ENCODE peak calls at places on chromosomes 12 and 14, in four cellular contexts. One of them, this sample, is unnamed.

GRCh38 chr14:64438181-64438839 is 27.0 kb upstream of the AKAP5 start:
- DNase-seq in neural progenitor cell: no peak
- DNase-seq in effector memory CD4-positive, alpha-beta T cell: no peak
- DNase-seq in Panc1: no peak
- DNase-seq in this sample: peak; percentile 74

GRCh38 chr14:32738206-32738871 is 200.3 kb upstream of the NPAS3 start:
- DNase-seq in neural progenitor cell: no peak
- DNase-seq in effector memory CD4-positive, alpha-beta T cell: no peak
- DNase-seq in Panc1: no peak
- DNase-seq in this sample: no peak

GRCh38 chr14:72788972-72789728 is 104.8 kb downstream of the DPF3 start:
- DNase-seq in neural progenitor cell: no peak
- DNase-seq in effector memory CD4-positive, alpha-beta T cell: no peak
- DNase-seq in Panc1: no peak
- DNase-seq in this sample: no peak

GRCh38 chr12:3313655-3314305 is 177.2 kb upstream of the PRMT8 start:
- DNase-seq in neural progenitor cell: peak; percentile 74
- DNase-seq in effector memory CD4-positive, alpha-beta T cell: no peak
- DNase-seq in Panc1: no peak
- DNase-seq in this sample: peak; percentile 66

GRCh38 chr14:92646952-92647461 is 101.4 kb downstream of the LGMN start:
- DNase-seq in neural progenitor cell: no peak
- DNase-seq in effector memory CD4-positive, alpha-beta T cell: no peak
- DNase-seq in Panc1: no peak
- DNase-seq in this sample: peak; percentile 16

GRCh38 chr14:90820958-90821357 is 4.7 kb upstream of the TTC7B start:
- DNase-seq in neural progenitor cell: no peak
- DNase-seq in effector memory CD4-positive, alpha-beta T cell: peak; percentile 52
- DNase-seq in Panc1: no peak
- DNase-seq in this sample: no peak

GRCh38 chr12:116201908-116202307 is 75.6 kb downstream of the MED13L start:
- DNase-seq in neural progenitor cell: no peak
- DNase-seq in effector memory CD4-positive, alpha-beta T cell: no peak
- DNase-seq in Panc1: no peak
- DNase-seq in this sample: no peak

GRCh38 chr12:12803186-12803585 is 10.0 kb upstream of the DDX47 start:
- DNase-seq in neural progenitor cell: no peak
- DNase-seq in effector memory CD4-positive, alpha-beta T cell: peak; percentile 32
- DNase-seq in Panc1: no peak
- DNase-seq in this sample: peak; percentile 78

GRCh38 chr12:6962285-6963015 is 8.0 kb downstream of the PHB2 start:
- DNase-seq in neural progenitor cell: peak; percentile 25
- DNase-seq in effector memory CD4-positive, alpha-beta T cell: no peak
- DNase-seq in Panc1: no peak
- DNase-seq in this sample: peak; percentile 93

GRCh38 chr12:132337557-132337956 is 8.2 kb upstream of the GALNT9 start:
- DNase-seq in neural progenitor cell: no peak
- DNase-seq in effector memory CD4-positive, alpha-beta T cell: no peak
- DNase-seq in Panc1: no peak
- DNase-seq in this sample: no peak

GRCh38 chr14:31932675-31933074 is 144.4 kb upstream of the ARHGAP5 start:
- DNase-seq in neural progenitor cell: peak; percentile 7
- DNase-seq in effector memory CD4-positive, alpha-beta T cell: no peak
- DNase-seq in Panc1: no peak
- DNase-seq in this sample: no peak

GRCh38 chr14:75615200-75615599 is 36.8 kb downstream of the FLVCR2 start:
- DNase-seq in neural progenitor cell: no peak
- DNase-seq in effector memory CD4-positive, alpha-beta T cell: no peak
- DNase-seq in Panc1: no peak
- DNase-seq in this sample: no peak

GRCh38 chr14:102779574-102780315 is 2.5 kb downstream of the TRAF3 start:
- DNase-seq in neural progenitor cell: no peak
- DNase-seq in effector memory CD4-positive, alpha-beta T cell: no peak
- DNase-seq in Panc1: no peak
- DNase-seq in this sample: no peak

GRCh38 chr12:56020437-56021189 is at the start of gene IKZF4:
- DNase-seq in neural progenitor cell: peak; percentile 80
- DNase-seq in effector memory CD4-positive, alpha-beta T cell: no peak
- DNase-seq in Panc1: no peak
- DNase-seq in this sample: peak; percentile 72

GRCh38 chr12:25938581-25938980 is 19.9 kb upstream of the RASSF8 start:
- DNase-seq in neural progenitor cell: no peak
- DNase-seq in effector memory CD4-positive, alpha-beta T cell: no peak
- DNase-seq in Panc1: no peak
- DNase-seq in this sample: no peak

GRCh38 chr14:95305940-95306339 is 13.8 kb downstream of the CLMN start:
- DNase-seq in neural progenitor cell: no peak
- DNase-seq in effector memory CD4-positive, alpha-beta T cell: no peak
- DNase-seq in Panc1: no peak
- DNase-seq in this sample: no peak

GRCh38 chr14:41609704-41610183 is 3.1 kb downstream of the LRFN5 start:
- DNase-seq in neural progenitor cell: peak; percentile 85
- DNase-seq in effector memory CD4-positive, alpha-beta T cell: no peak
- DNase-seq in Panc1: no peak
- DNase-seq in this sample: no peak

GRCh38 chr12:82176016-82176415 is 182.2 kb downstream of the CCDC59 start:
- DNase-seq in neural progenitor cell: no peak
- DNase-seq in effector memory CD4-positive, alpha-beta T cell: no peak
- DNase-seq in Panc1: no peak
- DNase-seq in this sample: no peak

GRCh38 chr12:53754633-53755261 is 3.0 kb upstream of the CISTR start:
- DNase-seq in neural progenitor cell: no peak
- DNase-seq in effector memory CD4-positive, alpha-beta T cell: no peak
- DNase-seq in Panc1: no peak
- DNase-seq in this sample: no peak

GRCh38 chr12:49974231-49974675 is 1.5 kb downstream of the AQP6 start:
- DNase-seq in neural progenitor cell: peak; percentile 75
- DNase-seq in effector memory CD4-positive, alpha-beta T cell: no peak
- DNase-seq in Panc1: no peak
- DNase-seq in this sample: no peak

GRCh38 chr12:26845984-26846383 is 13.0 kb upstream of the ITPR2 start:
- DNase-seq in neural progenitor cell: no peak
- DNase-seq in effector memory CD4-positive, alpha-beta T cell: no peak
- DNase-seq in Panc1: no peak
- DNase-seq in this sample: peak; percentile 66

GRCh38 chr14:78254911-78255431 is 84.8 kb downstream of the NRXN3 start:
- DNase-seq in neural progenitor cell: no peak
- DNase-seq in effector memory CD4-positive, alpha-beta T cell: no peak
- DNase-seq in Panc1: no peak
- DNase-seq in this sample: no peak

GRCh38 chr14:104982548-104983230 is 2.9 kb upstream of the CLBA1 start:
- DNase-seq in neural progenitor cell: no peak
- DNase-seq in effector memory CD4-positive, alpha-beta T cell: no peak
- DNase-seq in Panc1: no peak
- DNase-seq in this sample: no peak

GRCh38 chr14:37246427-37246829 is 48.7 kb downstream of the MIPOL1 start:
- DNase-seq in neural progenitor cell: peak; percentile 65
- DNase-seq in effector memory CD4-positive, alpha-beta T cell: no peak
- DNase-seq in Panc1: no peak
- DNase-seq in this sample: no peak

GRCh38 chr12:113333877-113334785 is 778 bp downstream of the SLC8B1 start:
- DNase-seq in neural progenitor cell: no peak
- DNase-seq in effector memory CD4-positive, alpha-beta T cell: no peak
- DNase-seq in Panc1: no peak
- DNase-seq in this sample: no peak

GRCh38 chr12:22042981-22043669 is 2.9 kb upstream of the CMAS start:
- DNase-seq in neural progenitor cell: no peak
- DNase-seq in effector memory CD4-positive, alpha-beta T cell: no peak
- DNase-seq in Panc1: peak; percentile 15
- DNase-seq in this sample: peak; percentile 55

GRCh38 chr14:68248481-68249255 is 429.1 kb downstream of the RAD51B start:
- DNase-seq in neural progenitor cell: peak; percentile 77
- DNase-seq in effector memory CD4-positive, alpha-beta T cell: no peak
- DNase-seq in Panc1: no peak
- DNase-seq in this sample: no peak

GRCh38 chr12:131671871-131672270 is 39.0 kb upstream of the SFSWAP start:
- DNase-seq in neural progenitor cell: no peak
- DNase-seq in effector memory CD4-positive, alpha-beta T cell: no peak
- DNase-seq in Panc1: no peak
- DNase-seq in this sample: no peak

GRCh38 chr14:67879026-67879425 is 59.4 kb downstream of the RAD51B start:
- DNase-seq in neural progenitor cell: no peak
- DNase-seq in effector memory CD4-positive, alpha-beta T cell: no peak
- DNase-seq in Panc1: no peak
- DNase-seq in this sample: no peak

GRCh38 chr14:105075364-105076295 is 10.4 kb upstream of the GPR132 start:
- DNase-seq in neural progenitor cell: peak; percentile 74
- DNase-seq in effector memory CD4-positive, alpha-beta T cell: no peak
- DNase-seq in Panc1: no peak
- DNase-seq in this sample: no peak

GRCh38 chr12:4355843-4356327 is 23.6 kb downstream of the FGF23 start:
- DNase-seq in neural progenitor cell: peak; percentile 67
- DNase-seq in effector memory CD4-positive, alpha-beta T cell: peak; percentile 3
- DNase-seq in Panc1: peak; percentile 18
- DNase-seq in this sample: peak; percentile 77

GRCh38 chr14:22506778-22507351 is 82.2 kb downstream of the DAD1 start:
- DNase-seq in neural progenitor cell: no peak
- DNase-seq in effector memory CD4-positive, alpha-beta T cell: no peak
- DNase-seq in Panc1: no peak
- DNase-seq in this sample: no peak

GRCh38 chr12:74747305-74747704 is 209.7 kb downstream of the ATXN7L3B start:
- DNase-seq in neural progenitor cell: no peak
- DNase-seq in effector memory CD4-positive, alpha-beta T cell: no peak
- DNase-seq in Panc1: no peak
- DNase-seq in this sample: no peak

GRCh38 chr12:27821259-27821973 is 41.4 kb upstream of the MANSC4 start:
- DNase-seq in neural progenitor cell: peak; percentile 83
- DNase-seq in effector memory CD4-positive, alpha-beta T cell: no peak
- DNase-seq in Panc1: peak; percentile 84
- DNase-seq in this sample: no peak

GRCh38 chr12:11793896-11794295 is 144.4 kb downstream of the ETV6 start:
- DNase-seq in neural progenitor cell: peak; percentile 28
- DNase-seq in effector memory CD4-positive, alpha-beta T cell: no peak
- DNase-seq in Panc1: no peak
- DNase-seq in this sample: no peak
- H3K4me3 ChIP-seq in neural progenitor cell: no peak overlapping the region
- H3K4me3 ChIP-seq in effector memory CD4-positive, alpha-beta T cell: no peak overlapping the region
- H3K4me3 ChIP-seq in Panc1: no peak overlapping the region
- H3K4me3 ChIP-seq in this sample: no peak overlapping the region

GRCh38 chr12:93785262-93786010 is 108.3 kb downstream of the CRADD start:
- DNase-seq in neural progenitor cell: peak; percentile 19
- DNase-seq in effector memory CD4-positive, alpha-beta T cell: peak; percentile 15
- DNase-seq in Panc1: peak; percentile 79
- DNase-seq in this sample: peak; percentile 58
- H3K4me1 ChIP-seq in neural progenitor cell: peaks cover 10% of the 10 kb centered on the region
- H3K4me1 ChIP-seq in effector memory CD4-positive, alpha-beta T cell: peaks cover 28% of the 10 kb centered on the region
- H3K4me1 ChIP-seq in Panc1: peaks cover 27% of the 10 kb centered on the region
- H3K4me1 ChIP-seq in this sample: peaks cover 34% of the 10 kb centered on the region

GRCh38 chr12:123763093-123763492 is 992 bp downstream of the DNAH10 start:
- DNase-seq in neural progenitor cell: peak; percentile 5
- DNase-seq in effector memory CD4-positive, alpha-beta T cell: no peak
- DNase-seq in Panc1: no peak
- DNase-seq in this sample: peak; percentile 78

GRCh38 chr12:123765504-123766035 is 3.5 kb downstream of the DNAH10 start:
- DNase-seq in neural progenitor cell: no peak
- DNase-seq in effector memory CD4-positive, alpha-beta T cell: no peak
- DNase-seq in Panc1: no peak
- DNase-seq in this sample: no peak

GRCh38 chr12:123762715-123763052 is 583 bp downstream of the DNAH10 start:
- DNase-seq in neural progenitor cell: no peak
- DNase-seq in effector memory CD4-positive, alpha-beta T cell: no peak
- DNase-seq in Panc1: no peak
- DNase-seq in this sample: no peak

GRCh38 chr12:123764109-123764508 is 2.0 kb downstream of the DNAH10 start:
- DNase-seq in neural progenitor cell: no peak
- DNase-seq in effector memory CD4-positive, alpha-beta T cell: no peak
- DNase-seq in Panc1: no peak
- DNase-seq in this sample: no peak

DNA sequence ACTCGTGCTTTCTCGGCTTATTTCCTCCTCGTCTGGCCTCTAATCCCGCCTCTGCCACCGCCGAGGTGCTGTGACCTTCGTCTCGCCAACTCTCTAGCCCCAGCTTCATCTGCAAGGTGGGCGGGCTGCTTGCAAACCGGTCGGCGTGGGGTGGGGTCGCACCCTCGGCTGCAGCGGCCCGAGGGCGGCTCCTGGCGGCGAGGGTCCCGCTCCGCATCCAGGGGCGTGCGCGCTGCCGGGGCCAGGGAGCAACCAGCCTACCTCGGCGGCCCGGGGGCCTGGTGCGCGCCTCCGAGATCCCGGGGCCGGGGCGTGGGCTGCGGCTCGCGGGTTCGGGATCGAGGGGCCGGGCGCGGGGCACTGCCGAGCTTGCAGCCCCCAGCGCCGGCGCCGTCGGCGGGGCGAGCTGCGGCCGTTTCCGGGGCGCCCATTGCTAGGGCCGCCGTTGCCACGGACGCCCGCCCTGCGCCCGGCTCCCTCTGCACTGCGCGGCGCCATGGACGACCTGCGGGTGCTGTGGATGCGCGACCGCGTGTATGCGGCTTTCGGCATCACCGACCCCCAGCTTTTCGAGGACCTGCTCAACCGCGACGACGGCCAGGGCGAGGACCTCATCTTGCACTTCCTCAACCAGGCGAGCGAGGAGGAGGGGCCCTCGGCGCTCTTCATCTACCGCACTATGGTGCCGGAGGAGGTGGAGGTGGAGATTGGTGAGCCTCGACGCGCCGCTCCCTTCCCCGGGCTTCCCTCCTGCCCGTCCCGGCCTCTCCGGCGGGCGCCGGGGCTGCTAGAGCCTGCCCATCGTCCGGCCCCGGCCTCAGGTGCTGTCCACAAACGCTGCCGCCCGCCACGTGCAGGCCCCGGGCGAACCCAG is at the start of gene DNAH10:
- DNase-seq in neural progenitor cell: peak; percentile 92
- DNase-seq in effector memory CD4-positive, alpha-beta T cell: no peak
- DNase-seq in Panc1: no peak
- DNase-seq in this sample: peak; percentile 87
- H3K4me3 ChIP-seq in neural progenitor cell: peak within 1 kb of the TSS; percentile 61
- H3K4me3 ChIP-seq in effector memory CD4-positive, alpha-beta T cell: peak within 1 kb of the TSS; percentile 48
- H3K4me3 ChIP-seq in Panc1: peak within 1 kb of the TSS; percentile 44
- H3K4me3 ChIP-seq in this sample: peak within 1 kb of the TSS; percentile 84

GRCh38 chr14:55586411-55586810 is 6.4 kb downstream of the KTN1 start:
- DNase-seq in neural progenitor cell: no peak
- DNase-seq in effector memory CD4-positive, alpha-beta T cell: no peak
- DNase-seq in Panc1: no peak
- DNase-seq in this sample: no peak

GRCh38 chr14:55589171-55589570 is 9.2 kb downstream of the KTN1 start:
- DNase-seq in neural progenitor cell: no peak
- DNase-seq in effector memory CD4-positive, alpha-beta T cell: no peak
- DNase-seq in Panc1: no peak
- DNase-seq in this sample: no peak

GRCh38 chr14:55588259-55588699 is 8.3 kb downstream of the KTN1 start:
- DNase-seq in neural progenitor cell: no peak
- DNase-seq in effector memory CD4-positive, alpha-beta T cell: no peak
- DNase-seq in Panc1: no peak
- DNase-seq in this sample: no peak

GRCh38 chr14:55585854-55586253 is 5.8 kb downstream of the KTN1 start:
- DNase-seq in neural progenitor cell: no peak
- DNase-seq in effector memory CD4-positive, alpha-beta T cell: no peak
- DNase-seq in Panc1: no peak
- DNase-seq in this sample: no peak

GRCh38 chr14:55587847-55588246 is 7.8 kb downstream of the KTN1 start:
- DNase-seq in neural progenitor cell: no peak
- DNase-seq in effector memory CD4-positive, alpha-beta T cell: no peak
- DNase-seq in Panc1: no peak
- DNase-seq in this sample: no peak
- H3K4me1 ChIP-seq in neural progenitor cell: peaks cover 15% of the 10 kb centered on the region
- H3K4me1 ChIP-seq in effector memory CD4-positive, alpha-beta T cell: peaks cover 3% of the 10 kb centered on the region
- H3K4me1 ChIP-seq in Panc1: peaks cover 82% of the 10 kb centered on the region
- H3K4me1 ChIP-seq in this sample: peaks cover 30% of the 10 kb centered on the region

GRCh38 chr14:52950898-52951729 is at the start of gene FERMT2:
- DNase-seq in neural progenitor cell: peak; percentile 97
- DNase-seq in effector memory CD4-positive, alpha-beta T cell: no peak
- DNase-seq in Panc1: no peak
- DNase-seq in this sample: peak; percentile 89
- H3K4me3 ChIP-seq in neural progenitor cell: peak within 1 kb of the TSS; percentile 90
- H3K4me3 ChIP-seq in effector memory CD4-positive, alpha-beta T cell: peak within 1 kb of the TSS; percentile 56
- H3K4me3 ChIP-seq in Panc1: peak within 1 kb of the TSS; percentile 74
- H3K4me3 ChIP-seq in this sample: peak within 1 kb of the TSS; percentile 99